ENCODE peak calls at places on chromosomes 12 and 14, in four cellular contexts. T is K562, E is GM12878, J is HepG2. K is an unnamed sample.
A peak's percentile ranks its signal among the peaks of the same experiment; 100 is the strongest.

GRCh38 chr12:64968989-64969819 is 144.8 kb downstream of the TBC1D30 start:
- DNase-seq in T (no peak), E (no peak), J (peak; percentile 5), K (no peak)

GRCh38 chr12:47277972-47278448 is 198.3 kb upstream of the AMIGO2 start:
- DNase-seq in T (peak; percentile 74), E (no peak), J (no peak), K (no peak)

GRCh38 chr12:59649203-59649602 is 53.4 kb downstream of the SLC16A7 start:
- DNase-seq in T (no peak), E (no peak), J (peak; percentile 63), K (no peak)

GRCh38 chr14:74324945-74325361 is 22.2 kb upstream of the ABCD4 start:
- DNase-seq in T (peak; percentile 44), J (peak; percentile 9), E (no peak), K (peak; percentile 24)

GRCh38 chr14:58898655-58899316 is 261.0 kb downstream of the DACT1 start:
- DNase-seq in T (no peak), J (no peak), E (no peak), K (no peak)

GRCh38 chr14:96627386-96627785 is 125.2 kb downstream of the PAPOLA start:
- DNase-seq in J (no peak), T (no peak), E (no peak), K (no peak)

GRCh38 chr12:47752552-47752951 is 6.1 kb downstream of the RAPGEF3 start:
- DNase-seq in T (no peak), E (no peak), J (no peak), K (no peak)

GRCh38 chr14:91889477-91890211 is 22.3 kb upstream of the TC2N start:
- DNase-seq in J (no peak), E (no peak), T (no peak), K (no peak)

GRCh38 chr14:31781578-31781977 is 220.4 kb downstream of the NUBPL start:
- DNase-seq in J (no peak), T (no peak), E (no peak), K (no peak)

GRCh38 chr12:124554429-124555029 is 12.9 kb downstream of the NCOR2 start:
- DNase-seq in J (no peak), E (no peak), T (no peak), K (no peak)

GRCh38 chr14:101958418-101959185 is 5.8 kb upstream of the DYNC1H1 start:
- DNase-seq in J (no peak), E (no peak), T (no peak), K (no peak)

GRCh38 chr14:101955695-101956161 is 8.6 kb upstream of the DYNC1H1 start:
- DNase-seq in E (no peak), J (no peak), T (no peak), K (no peak)

GRCh38 chr14:101959277-101959676 is 5.1 kb upstream of the DYNC1H1 start:
- DNase-seq in E (no peak), J (no peak), T (no peak), K (no peak)

GRCh38 chr14:101956179-101956885 is 8.0 kb upstream of the DYNC1H1 start:
- DNase-seq in J (no peak), T (no peak), E (no peak), K (no peak)

DNA sequence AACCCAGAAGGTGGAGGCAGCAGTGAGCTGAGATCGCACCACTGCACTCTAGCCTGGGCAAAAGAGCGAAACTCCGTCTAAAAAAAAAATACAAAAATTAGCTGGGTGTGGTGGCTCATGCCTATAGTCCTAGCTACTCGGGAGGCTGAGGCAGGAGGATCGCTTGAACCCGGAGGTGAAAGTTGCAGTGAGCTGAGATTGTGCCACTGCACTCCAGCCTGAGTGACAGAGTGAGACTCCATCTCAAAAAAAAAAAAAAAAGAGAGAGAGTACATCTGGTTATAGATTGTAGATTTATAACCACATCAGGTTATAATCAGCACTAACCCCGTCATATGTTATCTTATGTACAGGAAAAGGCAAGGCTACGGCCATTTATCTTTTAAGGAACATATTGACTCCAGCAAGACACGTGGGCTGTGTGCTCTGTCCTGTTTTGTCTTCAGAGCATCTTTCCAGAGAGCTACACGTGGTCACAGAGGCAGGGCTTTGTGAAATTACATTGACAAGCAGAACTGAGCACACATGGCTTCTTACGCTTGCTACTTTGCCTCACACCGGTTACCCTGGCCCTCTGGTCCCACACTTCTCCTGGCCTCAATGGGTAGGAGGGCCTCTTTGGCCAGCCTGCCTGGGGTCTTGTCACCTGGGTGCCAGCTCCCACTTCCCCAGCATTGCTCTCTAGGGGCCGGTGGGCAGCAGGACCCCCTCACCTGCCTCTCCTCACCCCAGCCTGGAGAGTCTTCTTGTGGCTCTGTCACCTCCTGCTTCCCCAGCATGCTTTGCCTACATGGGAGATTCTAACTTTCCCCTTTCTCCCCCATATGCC is 6.8 kb upstream of the DYNC1H1 start:
- DNase-seq in J (no peak), E (no peak), T (no peak), K (no peak)
- TF ChIP-seq TCF7 in J (no peak), E (no peak), T (no peak), K (no peak)

GRCh38 chr12:4956054-4956453 is 46.3 kb downstream of the KCNA1 start:
- DNase-seq in T (no peak), E (no peak), J (no peak), K (no peak)
- TF ChIP-seq TCF7 in T (no peak), E (no peak), J (no peak), K (no peak)

GRCh38 chr12:120110550-120111501 is 5.7 kb downstream of the RAB35 start:
- DNase-seq in T (no peak), J (no peak), E (no peak), K (peak; percentile 33)
- TF ChIP-seq TCF7 in T (no peak), J (no peak), E (no peak), K (no peak)

GRCh38 chr12:96063046-96063445 is 27.7 kb upstream of the LTA4H start:
- DNase-seq in T (no peak), J (no peak), E (no peak), K (no peak)

GRCh38 chr12:96061323-96061722 is 25.9 kb upstream of the LTA4H start:
- DNase-seq in J (no peak), E (no peak), T (no peak), K (no peak)

GRCh38 chr12:96061864-96062453 is 26.6 kb upstream of the LTA4H start:
- DNase-seq in T (peak; percentile 57), E (peak; percentile 79), J (peak; percentile 54), K (peak; percentile 78)

GRCh38 chr12:96056646-96057455 is 21.5 kb upstream of the LTA4H start:
- DNase-seq in T (no peak), J (no peak), E (no peak), K (no peak)

DNA sequence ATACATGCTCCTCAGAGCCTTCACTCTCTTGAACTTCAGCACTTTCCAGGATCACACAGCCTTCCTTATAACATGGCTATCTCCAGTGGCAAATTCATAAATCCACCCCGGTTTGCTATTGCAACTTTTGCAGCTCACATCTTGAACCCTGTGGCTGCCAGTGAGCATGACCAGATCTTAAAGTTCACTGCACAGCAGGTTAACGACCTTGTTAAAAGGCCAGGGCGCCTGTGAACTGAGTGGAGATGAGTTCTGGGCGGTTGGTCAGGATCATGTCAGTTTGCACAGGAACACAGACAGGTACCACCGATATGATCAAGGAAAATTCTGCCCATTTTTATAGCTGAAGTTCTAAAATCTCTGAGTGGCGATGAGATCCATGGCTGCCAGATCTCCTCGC is 24.7 kb upstream of the LTA4H start:
- DNase-seq in T (no peak), E (no peak), J (no peak), K (no peak)
- TF ChIP-seq TCF7 in T (no peak), E (no peak), J (no peak), K (no peak)

DNA sequence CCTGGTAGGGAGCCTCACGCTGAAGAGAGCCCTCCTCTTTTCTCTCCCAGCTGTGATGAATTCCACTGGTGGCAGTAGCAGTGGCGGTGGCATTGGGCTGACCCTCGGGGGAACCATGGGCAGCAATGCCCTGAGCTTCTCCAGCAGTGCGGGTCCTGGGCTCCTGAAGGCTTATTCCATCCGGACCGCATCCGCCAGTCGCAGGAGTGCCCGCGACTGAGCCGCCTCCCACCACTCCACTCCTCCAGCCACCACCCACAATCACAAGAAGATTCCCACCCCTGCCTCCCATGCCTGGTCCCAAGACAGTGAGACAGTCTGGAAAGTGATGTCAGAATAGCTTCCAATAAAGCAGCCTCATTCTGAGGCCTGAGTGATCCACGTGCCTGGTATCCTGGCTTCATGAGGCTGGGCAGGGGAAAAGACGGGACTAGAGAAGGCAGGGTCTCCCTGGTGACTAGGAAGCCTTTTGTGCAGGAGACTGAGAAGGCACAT is 15.5 kb downstream of the KRT7 start:
- DNase-seq in T (no peak), J (no peak), E (no peak), K (no peak)
- TF ChIP-seq TCF7 in T (no peak), J (no peak), E (no peak), K (no peak)

DNA sequence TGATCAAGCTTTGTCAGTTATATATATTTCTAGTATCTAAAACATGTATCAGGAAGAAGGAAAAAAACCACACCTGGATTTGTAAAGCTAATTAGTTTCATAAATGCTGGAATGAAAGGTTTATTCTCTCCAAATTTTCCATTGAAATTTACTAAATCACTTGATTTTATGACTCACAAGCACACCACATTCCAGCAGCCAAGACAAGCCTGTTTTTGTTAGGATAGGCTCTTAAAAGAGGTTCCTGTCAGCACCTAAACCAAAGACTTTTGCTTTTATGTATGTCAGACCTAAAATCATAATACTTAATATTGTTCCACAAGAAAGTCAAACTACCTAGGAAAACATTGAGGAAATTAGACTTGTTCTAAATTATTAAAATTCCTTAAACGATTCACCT is 85.3 kb upstream of the PAWR start:
- DNase-seq in J (peak; percentile 7), T (no peak), E (no peak), K (no peak)
- TF ChIP-seq TCF7 in J (no peak), T (no peak), E (no peak), K (no peak)

GRCh38 chr12:120413901-120414695 is 23.8 kb upstream of the COX6A1 start:
- DNase-seq in T (no peak), E (no peak), J (no peak), K (peak; percentile 84)
- TF ChIP-seq TCF7 in T (no peak), E (no peak), J (no peak), K (no peak)

DNA sequence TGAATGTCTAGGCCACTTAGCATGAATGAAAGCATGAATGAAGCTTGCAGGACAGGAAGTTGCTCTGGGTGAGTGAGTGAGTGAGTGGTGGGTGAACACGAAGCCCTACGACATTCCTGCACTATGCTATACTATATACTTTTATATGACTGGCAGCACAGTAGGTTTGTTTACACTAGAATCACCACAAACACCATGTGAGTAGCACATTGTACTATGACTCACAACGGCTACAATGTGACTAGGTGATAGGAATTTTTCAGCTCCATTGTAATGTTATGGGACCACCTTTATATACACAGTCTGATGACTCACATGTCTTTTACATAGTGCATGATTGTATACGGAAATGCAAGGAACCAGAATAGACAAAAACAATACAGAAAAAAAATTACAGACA is 1480.2 kb downstream of the AACS start:
- DNase-seq in E (no peak), T (no peak), J (no peak), K (no peak)
- TF ChIP-seq TCF7 in E (no peak), T (no peak), J (no peak), K (no peak)

DNA sequence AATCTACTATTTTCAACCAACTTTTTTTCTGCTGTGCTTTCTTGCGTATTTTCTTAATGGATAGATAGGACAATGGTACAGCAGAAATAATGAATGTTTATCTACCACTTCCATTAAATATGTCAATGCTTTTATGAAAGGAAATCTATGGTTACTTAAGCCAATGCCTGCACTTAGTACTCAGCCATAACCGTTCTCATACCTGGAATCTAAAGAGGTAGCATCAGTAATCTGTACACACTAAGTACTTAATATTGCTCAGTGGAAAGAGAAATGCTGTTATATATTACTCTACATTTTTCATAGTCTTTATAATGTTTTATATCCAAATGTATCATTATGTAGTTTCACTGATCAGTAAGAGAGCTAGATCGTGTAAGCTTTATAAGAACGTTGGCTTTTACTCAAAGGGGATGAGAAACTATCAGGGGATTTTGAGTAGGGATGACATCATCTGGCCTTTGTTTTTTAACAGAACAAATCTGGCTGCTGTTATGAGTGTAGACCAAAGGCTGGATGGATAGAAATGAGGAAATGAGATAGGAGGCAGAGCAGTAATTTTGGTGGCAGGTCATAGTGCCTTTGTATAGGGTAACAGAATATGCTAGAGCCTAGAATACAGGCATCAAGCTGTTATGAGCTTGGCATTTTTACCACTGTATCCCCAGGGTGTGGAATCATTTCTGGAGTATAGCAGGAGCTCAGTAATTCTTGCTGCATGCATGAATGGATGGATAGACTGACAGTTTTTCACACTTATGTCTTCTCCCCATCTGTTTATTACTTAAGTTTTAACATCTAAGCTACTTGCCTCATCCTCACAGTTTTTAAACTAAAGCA is 34.0 kb downstream of the ALG10B start:
- DNase-seq in J (no peak), E (peak; percentile 78), T (no peak), K (no peak)
- TF ChIP-seq TCF7 in J (no peak), E (peak; percentile 70), T (no peak), K (no peak)

K was measured in WTC11.